ENCODE peak calls at places on chromosomes 12 and 14, in eight cellular contexts. H, O, E, X, T, S, D and C are unnamed samples.

GRCh38 chr12:5988659-5989116 is 43.6 kb upstream of the ANO2 start:
- DNase-seq in H (peak), O (peak), E (peak), X (peak), T (peak), S (peak), D (peak), C (peak)

GRCh38 chr12:58425481-58426392 is 484.4 kb downstream of the ATP23 start:
- DNase-seq in H (no peak), O (peak), E (no peak), X (peak), T (no peak), S (no peak), D (no peak), C (peak)

GRCh38 chr12:9365296-9365695 is 157.1 kb upstream of the PZP start:
- DNase-seq in H (no peak), O (no peak), E (no peak), X (peak), T (no peak), S (no peak), D (no peak), C (no peak)

GRCh38 chr12:93762059-93762719 is 85.0 kb downstream of the CRADD start:
- DNase-seq in H (no peak), O (no peak), E (no peak), X (peak), T (no peak), S (no peak), D (no peak), C (no peak)

GRCh38 chr14:96108061-96108795 is 69.1 kb downstream of the C14orf132 start:
- DNase-seq in H (no peak), O (no peak), E (no peak), X (no peak), T (no peak), S (peak), D (no peak), C (no peak)

GRCh38 chr12:94204647-94205247 is 56.4 kb downstream of the PLXNC1 start:
- DNase-seq in H (no peak), O (no peak), E (no peak), X (no peak), T (no peak), S (no peak), D (no peak), C (no peak)

GRCh38 chr14:51004801-51005526 is 60.7 kb upstream of the PYGL start:
- DNase-seq in H (no peak), O (no peak), E (no peak), X (peak), T (no peak), S (no peak), D (no peak), C (no peak)

GRCh38 chr12:15851919-15852318 is 30.3 kb upstream of the STRAP start:
- DNase-seq in H (no peak), O (no peak), E (no peak), X (no peak), T (no peak), S (no peak), D (no peak), C (no peak)

GRCh38 chr12:91551927-91552326 is 369.3 kb upstream of the DCN start:
- DNase-seq in H (no peak), O (peak), E (no peak), X (no peak), T (no peak), S (no peak), D (no peak), C (no peak)

GRCh38 chr12:80593766-80594165 is 113.7 kb upstream of the MYF6 start:
- DNase-seq in H (no peak), O (no peak), E (no peak), X (peak), T (no peak), S (no peak), D (no peak), C (no peak)

GRCh38 chr12:89343127-89343526 is 9.2 kb downstream of the DUSP6 start:
- DNase-seq in H (no peak), O (peak), E (no peak), X (peak), T (no peak), S (no peak), D (no peak), C (no peak)

GRCh38 chr12:58774731-58775130 is 145.6 kb downstream of the LRIG3 start:
- DNase-seq in H (no peak), O (no peak), E (no peak), X (no peak), T (no peak), S (no peak), D (no peak), C (no peak)

GRCh38 chr14:38250316-38250715 is 5.6 kb downstream of the CLEC14A start:
- DNase-seq in H (no peak), O (no peak), E (no peak), X (no peak), T (no peak), S (no peak), D (no peak), C (no peak)

GRCh38 chr14:95497561-95498011 is 18.9 kb downstream of the SYNE3 start:
- DNase-seq in H (no peak), O (no peak), E (peak), X (no peak), T (no peak), S (no peak), D (no peak), C (no peak)

GRCh38 chr12:68349083-68349700 is 17.0 kb upstream of the MDM1 start:
- DNase-seq in H (no peak), O (no peak), E (no peak), X (no peak), T (no peak), S (no peak), D (no peak), C (no peak)

GRCh38 chr14:94598816-94599655 is 13.2 kb upstream of the SERPINA3 start:
- DNase-seq in H (peak), O (peak), E (no peak), X (peak), T (peak), S (peak), D (no peak), C (peak)

GRCh38 chr14:32998433-32998832 is 59.8 kb downstream of the NPAS3 start:
- DNase-seq in H (no peak), O (no peak), E (no peak), X (peak), T (no peak), S (peak), D (no peak), C (no peak)

GRCh38 chr12:132955094-132955932 is 793 bp downstream of the ZNF605 start:
- DNase-seq in H (peak), O (no peak), E (peak), X (peak), T (no peak), S (no peak), D (no peak), C (peak)

GRCh38 chr14:33369972-33370371 is 431.3 kb downstream of the NPAS3 start:
- DNase-seq in H (no peak), O (no peak), E (no peak), X (no peak), T (no peak), S (no peak), D (no peak), C (no peak)

GRCh38 chr12:115212356-115212755 is 528.4 kb upstream of the TBX3 start:
- DNase-seq in H (no peak), O (no peak), E (no peak), X (no peak), T (no peak), S (no peak), D (no peak), C (no peak)

GRCh38 chr12:31958601-31959000 is 614 bp upstream of the RESF1 start:
- DNase-seq in H (no peak), O (no peak), E (no peak), X (no peak), T (no peak), S (peak), D (no peak), C (no peak)
- H3K4me3 ChIP-seq in H (peak), O (peak), E (peak), X (peak), T (peak), S (peak), D (peak), C (peak)

GRCh38 chr12:71439362-71439612 is 311 bp upstream of the LGR5 start:
- DNase-seq in H (no peak), O (no peak), E (no peak), X (no peak), T (no peak), S (no peak), D (no peak), C (no peak)
- H3K4me3 ChIP-seq in H (peak), O (peak), E (peak), X (peak), T (peak), S (peak), D (peak), C (peak)

GRCh38 chr12:78865297-78865955 is 852 bp downstream of the SYT1 start:
- DNase-seq in H (no peak), O (no peak), E (no peak), X (peak), T (no peak), S (peak), D (no peak), C (no peak)
- H3K4me3 ChIP-seq in H (peak), O (no peak), E (peak), X (peak), T (peak), S (peak), D (no peak), C (peak)

GRCh38 chr14:73227812-73228781 is 9.2 kb upstream of the PAPLN start:
- DNase-seq in H (no peak), O (no peak), E (no peak), X (peak), T (peak), S (peak), D (no peak), C (peak)
- H3K4me3 ChIP-seq in H (no peak), O (no peak), E (no peak), X (peak), T (no peak), S (no peak), D (no peak), C (peak)

GRCh38 chr12:55935742-55936151 is 4.8 kb downstream of the DGKA start:
- DNase-seq in H (no peak), O (no peak), E (peak), X (peak), T (no peak), S (peak), D (no peak), C (peak)
- H3K4me3 ChIP-seq in H (no peak), O (peak), E (peak), X (peak), T (peak), S (peak), D (peak), C (no peak)